ENCODE peak calls at places on chromosomes 13 and 19, in nine cellular contexts. I, D, N, E, C, V, S, G and Q are unnamed samples.

GRCh38 chr13:72726721-72727416 is 560 bp downstream of the MZT1 start:
- DNase-seq in V (peak), S (peak), I (peak), D (no peak), G (peak), E (peak), C (peak), N (peak), Q (no peak)

GRCh38 chr19:54421169-54421516 is 5.9 kb downstream of the TTYH1 start:
- DNase-seq in D (no peak), G (no peak), C (peak), N (no peak), I (no peak), E (no peak), S (no peak), V (peak), Q (no peak)

GRCh38 chr13:100483836-100484381 is 104.7 kb downstream of the GGACT start:
- DNase-seq in C (no peak), N (no peak), I (no peak), E (no peak), G (no peak), V (no peak), S (no peak), D (no peak), Q (no peak)

GRCh38 chr13:105497597-105497996 is 1037.9 kb downstream of the EFNB2 start:
- DNase-seq in C (no peak), N (no peak), V (no peak), E (no peak), S (no peak), D (no peak), G (no peak), I (no peak), Q (no peak)

GRCh38 chr13:36030670-36031331 is 100.4 kb downstream of the DCLK1 start:
- DNase-seq in I (no peak), N (no peak), E (no peak), G (no peak), S (peak), V (no peak), C (no peak), D (peak), Q (no peak)

GRCh38 chr19:39408392-39409206 is 2.0 kb downstream of the ZFP36 start:
- DNase-seq in D (no peak), V (peak), S (peak), I (no peak), N (peak), E (peak), C (no peak), G (no peak), Q (no peak)

GRCh38 chr13:74767031-74767430 is 632.8 kb upstream of the KLF12 start:
- DNase-seq in S (no peak), D (no peak), I (peak), E (no peak), G (no peak), N (no peak), V (no peak), C (no peak), Q (no peak)

GRCh38 chr19:14363203-14364097 is 17.8 kb upstream of the ADGRE5 start:
- DNase-seq in I (peak), S (peak), V (peak), G (peak), C (peak), N (peak), E (peak), D (no peak), Q (peak)

GRCh38 chr19:45906221-45906620 is 3.8 kb upstream of the MYPOP start:
- DNase-seq in I (no peak), N (no peak), S (no peak), E (no peak), V (no peak), D (no peak), C (no peak), G (no peak), Q (no peak)

GRCh38 chr19:58572026-58572817 is 913 bp downstream of the MZF1 start:
- DNase-seq in E (no peak), G (no peak), I (no peak), V (no peak), C (peak), N (no peak), D (no peak), S (no peak), Q (no peak)

GRCh38 chr13:114268344-114269280 is 12.8 kb upstream of the UPF3A start:
- DNase-seq in I (no peak), S (no peak), V (no peak), N (peak), C (no peak), D (no peak), E (no peak), G (no peak), Q (no peak)

GRCh38 chr13:25118371-25118770 is 22.4 kb downstream of the PABPC3 start:
- DNase-seq in S (no peak), D (no peak), V (no peak), G (no peak), I (peak), E (no peak), C (no peak), N (no peak), Q (no peak)

GRCh38 chr19:30001794-30002193 is 59.8 kb downstream of the URI1 start:
- DNase-seq in I (no peak), C (no peak), V (no peak), D (no peak), S (peak), N (no peak), G (no peak), E (no peak), Q (no peak)

GRCh38 chr13:114148521-114148855 is 16.1 kb upstream of the RASA3 start:
- DNase-seq in E (peak), N (peak), I (no peak), S (no peak), D (no peak), C (peak), V (peak), G (no peak), Q (no peak)

GRCh38 chr13:31775686-31776085 is 36.4 kb downstream of the RXFP2 start:
- DNase-seq in V (peak), E (no peak), I (no peak), D (no peak), C (peak), G (no peak), N (no peak), S (no peak), Q (no peak)

GRCh38 chr19:35119091-35119490 is 3.5 kb downstream of the FXYD3 start:
- DNase-seq in V (peak), G (no peak), E (no peak), N (no peak), D (no peak), S (no peak), C (no peak), I (no peak), Q (no peak)

GRCh38 chr13:27476943-27477681 is 26.7 kb upstream of the MTIF3 start:
- DNase-seq in N (no peak), S (peak), I (no peak), E (no peak), V (peak), C (no peak), G (no peak), D (no peak), Q (no peak)

GRCh38 chr13:89883893-89884448 is 1463.5 kb upstream of the MIR17HG start:
- DNase-seq in C (no peak), V (no peak), N (no peak), G (peak), I (no peak), S (no peak), E (no peak), D (no peak), Q (no peak)

GRCh38 chr13:98325724-98326123 is 148.7 kb upstream of the RNF113B start:
- DNase-seq in G (peak), N (no peak), V (no peak), D (no peak), C (no peak), I (no peak), E (no peak), S (no peak), Q (no peak)

GRCh38 chr13:79631260-79631659 is 150.3 kb downstream of the NDFIP2 start:
- DNase-seq in S (peak), G (no peak), N (no peak), V (no peak), C (no peak), D (no peak), E (no peak), I (no peak), Q (no peak)

GRCh38 chr19:33731886-33732285 is 64.8 kb upstream of the KCTD15 start:
- DNase-seq in G (no peak), E (no peak), C (peak), S (no peak), N (no peak), V (no peak), I (no peak), D (no peak), Q (no peak)